ENCODE peak calls at places on chromosomes 16 and 17, in seven cellular contexts. X is breast epithelium, T is Peyer's patch, O is NB4, C is lower leg skin, G is endothelial cell of umbilical vein, R is stomach. M is an unnamed sample.

GRCh38 chr17:9986754-9987382 is 81.8 kb upstream of the RCVRN start:
- DNase-seq in O (no peak), G (no peak), X (no peak), T (no peak), C (no peak), R (no peak), M (no peak)

GRCh38 chr17:273994-274832 is 78.4 kb downstream of the RPH3AL start:
- DNase-seq in G (no peak), R (peak), C (no peak), T (peak), O (peak), X (no peak), M (no peak)

GRCh38 chr17:28661635-28662526 is at the start of the genes SDF2 and SUPT6H:
- DNase-seq in X (peak), G (peak), R (peak), O (peak), C (peak), T (peak), M (peak)

GRCh38 chr17:39740357-39741111 is 2.8 kb downstream of the GRB7 start:
- DNase-seq in O (peak), R (no peak), G (peak), T (no peak), C (peak), X (peak), M (no peak)

GRCh38 chr16:85422124-85422373 is 191.1 kb upstream of the GSE1 start:
- DNase-seq in O (no peak), R (no peak), G (no peak), T (no peak), X (no peak), C (no peak), M (no peak)

GRCh38 chr17:63426041-63426916 is 19.8 kb downstream of the CYB561 start:
- DNase-seq in O (no peak), G (no peak), R (no peak), C (no peak), X (no peak), T (peak), M (no peak)

GRCh38 chr17:68204736-68205135 is 43.1 kb upstream of the AMZ2 start:
- DNase-seq in R (no peak), O (no peak), C (no peak), T (peak), X (no peak), G (no peak), M (no peak)

GRCh38 chr16:88805340-88805715 is 1.7 kb downstream of the CDT1 start:
- DNase-seq in G (no peak), C (no peak), R (no peak), X (no peak), O (peak), T (no peak), M (no peak)

GRCh38 chr16:67278773-67279295 is 498 bp upstream of the PLEKHG4 start:
- DNase-seq in O (peak), T (peak), C (peak), R (no peak), X (no peak), G (no peak), M (peak)

GRCh38 chr17:83196088-83196765 is 116.8 kb downstream of the METRNL start:
- DNase-seq in C (peak), G (no peak), O (peak), T (peak), R (no peak), X (peak), M (no peak)

GRCh38 chr16:65845466-65846209 is 520.9 kb upstream of the CDH5 start:
- DNase-seq in R (no peak), X (no peak), O (no peak), G (no peak), T (no peak), C (no peak), M (no peak)

GRCh38 chr17:67821871-67822367 is 3.4 kb upstream of the BPTF start:
- DNase-seq in G (no peak), R (no peak), X (no peak), T (no peak), O (no peak), C (no peak), M (no peak)

GRCh38 chr17:46764335-46764708 is 54.2 kb downstream of the WNT3 start:
- DNase-seq in X (no peak), T (no peak), G (no peak), C (no peak), R (peak), O (no peak), M (no peak)

GRCh38 chr17:44075598-44076293 is 5.2 kb downstream of the G6PC3 start:
- DNase-seq in C (no peak), G (no peak), T (no peak), R (no peak), O (no peak), X (no peak), M (no peak)

GRCh38 chr17:8016632-8017424 is 14.4 kb downstream of the GUCY2D start:
- DNase-seq in R (peak), C (no peak), G (peak), O (peak), X (no peak), T (peak), M (peak)

GRCh38 chr16:71367243-71367976 is 8.9 kb downstream of the CALB2 start:
- DNase-seq in C (no peak), R (peak), O (peak), T (peak), X (no peak), G (peak), M (peak)

GRCh38 chr16:88570691-88571092 is 489 bp downstream of the ZC3H18 start:
- DNase-seq in R (no peak), X (no peak), T (peak), O (peak), C (no peak), G (peak), M (peak)

GRCh38 chr16:22202261-22202637 is 3.8 kb upstream of the EEF2K start:
- DNase-seq in O (no peak), C (no peak), X (no peak), G (no peak), R (no peak), T (no peak), M (no peak)

GRCh38 chr17:45584092-45585036 is 93.8 kb upstream of the PLEKHM1 start:
- DNase-seq in O (peak), G (peak), X (no peak), C (peak), R (peak), T (peak), M (no peak)

GRCh38 chr17:69058165-69058564 is 2.6 kb downstream of the ABCA9 start:
- DNase-seq in C (no peak), G (no peak), R (no peak), X (no peak), O (peak), T (no peak), M (peak)

GRCh38 chr17:36921131-36921851 is 16.0 kb upstream of the LHX1 start:
- DNase-seq in O (no peak), T (no peak), R (peak), C (no peak), G (no peak), X (no peak), M (no peak)

GRCh38 chr17:34275881-34276280 is 5.9 kb downstream of the CCL7 start:
- DNase-seq in G (peak), R (no peak), O (no peak), X (no peak), C (no peak), T (no peak), M (no peak)

GRCh38 chr17:76382803-76383644 is 1.4 kb upstream of the SPHK1 start:
- DNase-seq in O (peak), T (peak), R (peak), C (peak), G (peak), X (no peak), M (peak)

GRCh38 chr17:69326302-69327059 is 452 bp downstream of the ABCA5 start:
- DNase-seq in X (no peak), O (peak), R (peak), T (no peak), C (peak), G (peak), M (peak)

GRCh38 chr17:40309031-40309937 is at the start of gene RARA:
- DNase-seq in R (peak), O (no peak), X (no peak), T (peak), C (no peak), G (no peak), M (peak)

GRCh38 chr17:32536736-32537646 is 50.2 kb downstream of the CDK5R1 start:
- DNase-seq in C (no peak), R (no peak), T (no peak), X (no peak), G (peak), O (no peak), M (peak)

GRCh38 chr17:40872416-40872815 is 5.4 kb upstream of the KRT12 start:
- DNase-seq in T (no peak), X (no peak), O (no peak), G (no peak), C (no peak), R (no peak), M (no peak)

GRCh38 chr17:13557077-13557476 is 44.7 kb downstream of the HS3ST3A1 start:
- DNase-seq in R (no peak), G (no peak), T (no peak), C (no peak), X (no peak), O (no peak), M (no peak)

GRCh38 chr17:56131431-56131830 is 21.8 kb upstream of the ANKFN1 start:
- DNase-seq in X (no peak), R (no peak), C (no peak), T (no peak), G (no peak), O (no peak), M (no peak)

GRCh38 chr17:47660064-47660492 is 10.4 kb downstream of the KPNB1 start:
- DNase-seq in R (no peak), C (no peak), X (no peak), T (no peak), O (peak), G (no peak), M (no peak)

GRCh38 chr17:66655861-66656260 is 179.1 kb upstream of the CACNG5 start:
- DNase-seq in G (no peak), C (no peak), T (no peak), R (no peak), X (no peak), O (peak), M (no peak)

GRCh38 chr17:75774988-75775668 is 9.5 kb upstream of the UNK start:
- DNase-seq in G (no peak), R (no peak), C (peak), X (peak), O (no peak), T (peak), M (peak)

GRCh38 chr17:75816693-75817092 is 27.5 kb downstream of the UNC13D start:
- DNase-seq in T (no peak), R (no peak), O (no peak), C (no peak), X (no peak), G (no peak), M (no peak)

GRCh38 chr17:45848868-45849535 is 4.3 kb downstream of the SPPL2C start:
- DNase-seq in R (no peak), X (no peak), C (no peak), O (no peak), G (no peak), T (no peak), M (no peak)

GRCh38 chr17:28485049-28485448 is 11.6 kb downstream of the SLC13A2 start:
- DNase-seq in R (no peak), T (no peak), G (no peak), O (peak), C (no peak), X (no peak), M (no peak)

GRCh38 chr17:80664217-80664780 is 119.7 kb downstream of the RPTOR start:
- DNase-seq in R (no peak), O (no peak), T (peak), C (no peak), X (no peak), G (no peak), M (no peak)

GRCh38 chr16:71460246-71460645 is 1.8 kb downstream of the ZNF23 start:
- DNase-seq in O (no peak), G (no peak), R (no peak), X (no peak), T (no peak), C (no peak), M (no peak)

GRCh38 chr16:84839054-84839453 is 19.3 kb downstream of the CRISPLD2 start:
- DNase-seq in G (no peak), X (no peak), C (no peak), O (no peak), R (no peak), T (no peak), M (no peak)

GRCh38 chr16:59545666-59546065 is 811.5 kb upstream of the GOT2 start:
- DNase-seq in G (peak), X (no peak), C (no peak), T (no peak), R (no peak), O (no peak), M (no peak)

DNA sequence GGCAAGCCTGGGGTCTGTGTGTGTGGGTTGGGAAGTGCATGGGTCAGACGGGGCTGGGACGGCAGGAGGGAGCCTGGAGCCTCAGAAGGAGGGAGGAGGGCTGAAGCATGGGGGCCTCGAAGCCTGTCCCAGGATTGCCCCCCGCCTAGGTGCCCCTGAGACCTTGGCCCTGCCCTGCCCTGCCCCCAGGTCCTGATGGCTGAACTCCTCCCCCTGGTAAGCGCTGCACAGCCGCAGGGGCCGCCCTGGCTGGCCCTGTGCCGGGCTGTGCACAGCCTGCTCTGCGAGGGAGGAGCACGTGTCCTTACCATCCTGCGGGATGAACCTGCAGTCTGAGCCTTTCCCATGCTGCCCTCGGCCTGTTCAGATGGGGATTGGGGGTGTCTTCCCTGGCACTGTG is 4.4 kb downstream of the TEDC2 start:
- DNase-seq in X (no peak), O (no peak), C (no peak), R (no peak), G (no peak), T (no peak), M (no peak)
- TF ChIP-seq POLR2A in X (no peak), O (no peak), C (no peak), R (no peak), G (no peak), T (no peak), M (peak)

GRCh38 chr17:29763273-29763672 is 140.6 kb upstream of the CORO6 start:
- DNase-seq in R (no peak), C (no peak), T (no peak), G (no peak), X (no peak), O (no peak), M (no peak)

GRCh38 chr17:29760279-29760721 is 137.6 kb upstream of the CORO6 start:
- DNase-seq in R (no peak), C (no peak), G (peak), T (peak), X (no peak), O (peak), M (peak)

GRCh38 chr17:29764217-29764616 is 141.5 kb upstream of the CORO6 start:
- DNase-seq in X (no peak), R (no peak), T (no peak), C (no peak), G (no peak), O (no peak), M (no peak)

GRCh38 chr17:29758255-29758654 is 135.5 kb upstream of the CORO6 start:
- DNase-seq in G (no peak), T (no peak), X (no peak), R (no peak), O (no peak), C (no peak), M (no peak)

GRCh38 chr17:29760771-29761682 is 138.3 kb upstream of the CORO6 start:
- DNase-seq in X (peak), T (peak), C (peak), R (peak), O (peak), G (peak), M (peak)
- TF ChIP-seq POLR2A in X (no peak), T (peak), C (no peak), R (no peak), O (peak), G (peak), M (no peak)

GRCh38 chr17:78979780-78980623 is at the start of gene LGALS3BP:
- DNase-seq in T (peak), X (no peak), G (no peak), C (no peak), O (peak), R (peak), M (no peak)
- TF ChIP-seq POLR2A in T (peak), X (no peak), G (no peak), C (no peak), O (peak), R (no peak), M (no peak)

DNA sequence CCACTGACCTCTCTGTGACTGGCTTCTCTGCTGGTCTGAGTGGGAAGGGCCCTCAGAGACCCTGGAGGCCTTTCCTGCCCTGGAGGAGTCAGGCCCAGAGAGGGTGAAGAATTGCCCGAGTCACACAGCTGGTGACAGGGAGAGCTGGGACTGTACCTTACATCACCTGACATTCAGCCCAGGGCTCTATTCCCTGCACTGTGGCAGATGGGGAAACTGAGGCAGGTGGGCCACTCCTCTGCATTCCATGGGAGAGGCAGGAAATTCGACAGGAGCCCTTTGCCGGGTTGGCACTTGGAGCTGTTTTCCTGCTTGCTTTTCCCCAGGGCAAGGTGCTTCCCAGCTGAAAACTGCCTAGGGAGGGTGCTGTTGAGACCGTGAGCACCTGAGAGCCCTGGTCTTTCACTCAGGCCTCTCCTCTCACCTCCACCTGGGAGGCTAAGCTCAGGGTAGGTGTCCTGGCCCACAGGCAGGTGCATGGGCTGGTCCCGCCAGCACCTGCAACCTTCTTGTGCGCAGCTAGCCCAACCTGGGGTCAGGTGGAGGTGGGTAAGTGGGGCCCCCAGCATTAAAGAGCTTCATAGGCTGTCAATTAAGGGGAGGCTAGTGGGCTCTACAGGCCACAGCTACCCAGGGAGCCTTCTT is 8.5 kb downstream of the ADCY7 start:
- DNase-seq in O (no peak), G (no peak), C (no peak), X (no peak), R (no peak), T (peak), M (no peak)
- TF ChIP-seq POLR2A in O (peak), G (no peak), C (no peak), X (no peak), R (no peak), T (no peak), M (no peak)

GRCh38 chr17:57995076-57995956 is 7.3 kb upstream of the VEZF1 start:
- DNase-seq in R (peak), G (peak), C (peak), O (peak), T (peak), X (peak), M (peak)
- TF ChIP-seq POLR2A in R (no peak), G (no peak), C (no peak), O (peak), T (peak), X (no peak), M (peak)

M was measured in erythroblast.